ENCODE peak calls at places on chromosomes 1 and 21, in eight cellular contexts. One of them, this sample, is unnamed.

GRCh38 chr1:229368347-229368746 is 25.5 kb upstream of the CCSAP start:
- DNase-seq in activated naive CD4-positive, alpha-beta T cell: no peak
- DNase-seq in ureter: no peak
- DNase-seq in RWPE1: no peak
- DNase-seq in stimulated activated naive CD8-positive, alpha-beta T cell treated with anti-CD3 and anti-CD28 coated beads, Interleukin-15, Interleukin-2, amounts not matched to agents 100 U/mL and 50 U/mL, for 24 hours: no peak
- DNase-seq in AG04449: no peak
- DNase-seq in skeletal muscle cell: no peak
- DNase-seq in brain microvascular endothelial cell: no peak
- DNase-seq in this sample: no peak

GRCh38 chr21:27157097-27157496 is 190.2 kb upstream of the ADAMTS5 start:
- DNase-seq in activated naive CD4-positive, alpha-beta T cell: no peak
- DNase-seq in ureter: no peak
- DNase-seq in RWPE1: no peak
- DNase-seq in stimulated activated naive CD8-positive, alpha-beta T cell treated with anti-CD3 and anti-CD28 coated beads, Interleukin-15, Interleukin-2, amounts not matched to agents 100 U/mL and 50 U/mL, for 24 hours: no peak
- DNase-seq in AG04449: no peak
- DNase-seq in skeletal muscle cell: no peak
- DNase-seq in brain microvascular endothelial cell: no peak
- DNase-seq in this sample: no peak

GRCh38 chr1:51690285-51690961 is 73.5 kb downstream of the OSBPL9 start:
- DNase-seq in activated naive CD4-positive, alpha-beta T cell: no peak
- DNase-seq in ureter: no peak
- DNase-seq in RWPE1: peak
- DNase-seq in stimulated activated naive CD8-positive, alpha-beta T cell treated with anti-CD3 and anti-CD28 coated beads, Interleukin-15, Interleukin-2, amounts not matched to agents 100 U/mL and 50 U/mL, for 24 hours: no peak
- DNase-seq in AG04449: no peak
- DNase-seq in skeletal muscle cell: peak
- DNase-seq in brain microvascular endothelial cell: peak
- DNase-seq in this sample: no peak

GRCh38 chr21:39422468-39423241 is 22.9 kb downstream of the LCA5L start:
- DNase-seq in activated naive CD4-positive, alpha-beta T cell: no peak
- DNase-seq in ureter: no peak
- DNase-seq in RWPE1: no peak
- DNase-seq in stimulated activated naive CD8-positive, alpha-beta T cell treated with anti-CD3 and anti-CD28 coated beads, Interleukin-15, Interleukin-2, amounts not matched to agents 100 U/mL and 50 U/mL, for 24 hours: no peak
- DNase-seq in AG04449: no peak
- DNase-seq in skeletal muscle cell: no peak
- DNase-seq in brain microvascular endothelial cell: no peak
- DNase-seq in this sample: no peak

GRCh38 chr1:100308777-100309176 is 42.8 kb downstream of the RTCA start:
- DNase-seq in activated naive CD4-positive, alpha-beta T cell: no peak
- DNase-seq in ureter: no peak
- DNase-seq in RWPE1: peak
- DNase-seq in stimulated activated naive CD8-positive, alpha-beta T cell treated with anti-CD3 and anti-CD28 coated beads, Interleukin-15, Interleukin-2, amounts not matched to agents 100 U/mL and 50 U/mL, for 24 hours: no peak
- DNase-seq in AG04449: no peak
- DNase-seq in skeletal muscle cell: no peak
- DNase-seq in brain microvascular endothelial cell: no peak
- DNase-seq in this sample: no peak

GRCh38 chr1:235090406-235091069 is 38.1 kb downstream of the TOMM20 start:
- DNase-seq in activated naive CD4-positive, alpha-beta T cell: no peak
- DNase-seq in ureter: no peak
- DNase-seq in RWPE1: no peak
- DNase-seq in stimulated activated naive CD8-positive, alpha-beta T cell treated with anti-CD3 and anti-CD28 coated beads, Interleukin-15, Interleukin-2, amounts not matched to agents 100 U/mL and 50 U/mL, for 24 hours: no peak
- DNase-seq in AG04449: no peak
- DNase-seq in skeletal muscle cell: no peak
- DNase-seq in brain microvascular endothelial cell: no peak
- DNase-seq in this sample: no peak

GRCh38 chr1:99348375-99349132 is 84.3 kb downstream of the PLPPR4 start:
- DNase-seq in activated naive CD4-positive, alpha-beta T cell: no peak
- DNase-seq in ureter: no peak
- DNase-seq in RWPE1: no peak
- DNase-seq in stimulated activated naive CD8-positive, alpha-beta T cell treated with anti-CD3 and anti-CD28 coated beads, Interleukin-15, Interleukin-2, amounts not matched to agents 100 U/mL and 50 U/mL, for 24 hours: no peak
- DNase-seq in AG04449: no peak
- DNase-seq in skeletal muscle cell: no peak
- DNase-seq in brain microvascular endothelial cell: no peak
- DNase-seq in this sample: no peak

GRCh38 chr1:63368131-63368530 is 704 bp downstream of the ALG6 start:
- DNase-seq in activated naive CD4-positive, alpha-beta T cell: no peak
- DNase-seq in ureter: no peak
- DNase-seq in RWPE1: peak
- DNase-seq in stimulated activated naive CD8-positive, alpha-beta T cell treated with anti-CD3 and anti-CD28 coated beads, Interleukin-15, Interleukin-2, amounts not matched to agents 100 U/mL and 50 U/mL, for 24 hours: no peak
- DNase-seq in AG04449: no peak
- DNase-seq in skeletal muscle cell: no peak
- DNase-seq in brain microvascular endothelial cell: no peak
- DNase-seq in this sample: no peak

GRCh38 chr1:152886090-152886489 is 8.0 kb downstream of the SMCP start:
- DNase-seq in activated naive CD4-positive, alpha-beta T cell: no peak
- DNase-seq in ureter: no peak
- DNase-seq in RWPE1: no peak
- DNase-seq in stimulated activated naive CD8-positive, alpha-beta T cell treated with anti-CD3 and anti-CD28 coated beads, Interleukin-15, Interleukin-2, amounts not matched to agents 100 U/mL and 50 U/mL, for 24 hours: no peak
- DNase-seq in AG04449: peak
- DNase-seq in skeletal muscle cell: no peak
- DNase-seq in brain microvascular endothelial cell: no peak
- DNase-seq in this sample: no peak

GRCh38 chr21:14836950-14837349 is 227.8 kb downstream of the NRIP1 start:
- DNase-seq in activated naive CD4-positive, alpha-beta T cell: no peak
- DNase-seq in ureter: no peak
- DNase-seq in RWPE1: no peak
- DNase-seq in stimulated activated naive CD8-positive, alpha-beta T cell treated with anti-CD3 and anti-CD28 coated beads, Interleukin-15, Interleukin-2, amounts not matched to agents 100 U/mL and 50 U/mL, for 24 hours: no peak
- DNase-seq in AG04449: no peak
- DNase-seq in skeletal muscle cell: peak
- DNase-seq in brain microvascular endothelial cell: no peak
- DNase-seq in this sample: no peak

GRCh38 chr21:29056005-29056404 is 17.4 kb downstream of the CCT8 start:
- DNase-seq in activated naive CD4-positive, alpha-beta T cell: no peak
- DNase-seq in ureter: no peak
- DNase-seq in RWPE1: no peak
- DNase-seq in stimulated activated naive CD8-positive, alpha-beta T cell treated with anti-CD3 and anti-CD28 coated beads, Interleukin-15, Interleukin-2, amounts not matched to agents 100 U/mL and 50 U/mL, for 24 hours: no peak
- DNase-seq in AG04449: no peak
- DNase-seq in skeletal muscle cell: no peak
- DNase-seq in brain microvascular endothelial cell: no peak
- DNase-seq in this sample: no peak

GRCh38 chr1:1435911-1436633 is 582 bp downstream of the VWA1 start:
- DNase-seq in activated naive CD4-positive, alpha-beta T cell: no peak
- DNase-seq in ureter: no peak
- DNase-seq in RWPE1: no peak
- DNase-seq in stimulated activated naive CD8-positive, alpha-beta T cell treated with anti-CD3 and anti-CD28 coated beads, Interleukin-15, Interleukin-2, amounts not matched to agents 100 U/mL and 50 U/mL, for 24 hours: no peak
- DNase-seq in AG04449: no peak
- DNase-seq in skeletal muscle cell: no peak
- DNase-seq in brain microvascular endothelial cell: no peak
- DNase-seq in this sample: no peak

GRCh38 chr1:209805875-209806760 is at the start of gene IRF6:
- DNase-seq in activated naive CD4-positive, alpha-beta T cell: peak
- DNase-seq in ureter: peak
- DNase-seq in RWPE1: peak
- DNase-seq in stimulated activated naive CD8-positive, alpha-beta T cell treated with anti-CD3 and anti-CD28 coated beads, Interleukin-15, Interleukin-2, amounts not matched to agents 100 U/mL and 50 U/mL, for 24 hours: peak
- DNase-seq in AG04449: no peak
- DNase-seq in skeletal muscle cell: no peak
- DNase-seq in brain microvascular endothelial cell: peak
- DNase-seq in this sample: peak

GRCh38 chr21:37200641-37201480 is 66.3 kb downstream of the VPS26C start:
- DNase-seq in activated naive CD4-positive, alpha-beta T cell: no peak
- DNase-seq in ureter: no peak
- DNase-seq in RWPE1: no peak
- DNase-seq in stimulated activated naive CD8-positive, alpha-beta T cell treated with anti-CD3 and anti-CD28 coated beads, Interleukin-15, Interleukin-2, amounts not matched to agents 100 U/mL and 50 U/mL, for 24 hours: no peak
- DNase-seq in AG04449: no peak
- DNase-seq in skeletal muscle cell: no peak
- DNase-seq in brain microvascular endothelial cell: no peak
- DNase-seq in this sample: no peak

GRCh38 chr1:11730429-11730861 is 5.5 kb upstream of the AGTRAP start:
- DNase-seq in activated naive CD4-positive, alpha-beta T cell: no peak
- DNase-seq in ureter: no peak
- DNase-seq in RWPE1: no peak
- DNase-seq in stimulated activated naive CD8-positive, alpha-beta T cell treated with anti-CD3 and anti-CD28 coated beads, Interleukin-15, Interleukin-2, amounts not matched to agents 100 U/mL and 50 U/mL, for 24 hours: peak
- DNase-seq in AG04449: no peak
- DNase-seq in skeletal muscle cell: no peak
- DNase-seq in brain microvascular endothelial cell: no peak
- DNase-seq in this sample: no peak

GRCh38 chr1:156510709-156511108 is 10.1 kb upstream of the MEF2D start:
- DNase-seq in activated naive CD4-positive, alpha-beta T cell: no peak
- DNase-seq in ureter: peak
- DNase-seq in RWPE1: no peak
- DNase-seq in stimulated activated naive CD8-positive, alpha-beta T cell treated with anti-CD3 and anti-CD28 coated beads, Interleukin-15, Interleukin-2, amounts not matched to agents 100 U/mL and 50 U/mL, for 24 hours: no peak
- DNase-seq in AG04449: peak
- DNase-seq in skeletal muscle cell: no peak
- DNase-seq in brain microvascular endothelial cell: no peak
- DNase-seq in this sample: no peak

GRCh38 chr1:203776636-203777035 is 11.7 kb downstream of the LAX1 start:
- DNase-seq in activated naive CD4-positive, alpha-beta T cell: no peak
- DNase-seq in ureter: no peak
- DNase-seq in RWPE1: no peak
- DNase-seq in stimulated activated naive CD8-positive, alpha-beta T cell treated with anti-CD3 and anti-CD28 coated beads, Interleukin-15, Interleukin-2, amounts not matched to agents 100 U/mL and 50 U/mL, for 24 hours: no peak
- DNase-seq in AG04449: no peak
- DNase-seq in skeletal muscle cell: no peak
- DNase-seq in brain microvascular endothelial cell: no peak
- DNase-seq in this sample: no peak

GRCh38 chr21:38918629-38919346 is 113.1 kb downstream of the ETS2 start:
- DNase-seq in activated naive CD4-positive, alpha-beta T cell: no peak
- DNase-seq in ureter: no peak
- DNase-seq in RWPE1: no peak
- DNase-seq in stimulated activated naive CD8-positive, alpha-beta T cell treated with anti-CD3 and anti-CD28 coated beads, Interleukin-15, Interleukin-2, amounts not matched to agents 100 U/mL and 50 U/mL, for 24 hours: no peak
- DNase-seq in AG04449: no peak
- DNase-seq in skeletal muscle cell: no peak
- DNase-seq in brain microvascular endothelial cell: no peak
- DNase-seq in this sample: no peak

GRCh38 chr1:246618240-246618639 is 52.0 kb downstream of the CNST start:
- DNase-seq in activated naive CD4-positive, alpha-beta T cell: no peak
- DNase-seq in ureter: no peak
- DNase-seq in RWPE1: no peak
- DNase-seq in stimulated activated naive CD8-positive, alpha-beta T cell treated with anti-CD3 and anti-CD28 coated beads, Interleukin-15, Interleukin-2, amounts not matched to agents 100 U/mL and 50 U/mL, for 24 hours: no peak
- DNase-seq in AG04449: no peak
- DNase-seq in skeletal muscle cell: no peak
- DNase-seq in brain microvascular endothelial cell: no peak
- DNase-seq in this sample: no peak